ENCODE peak calls at places on chromosomes 4 and X, in ten cellular contexts. V, S, Q, R, O, K, G, L, H and X are unnamed samples.

GRCh38 chr4:124478518-124478917 is 234.0 kb downstream of the ANKRD50 start:
- DNase-seq in O (no peak), S (no peak), R (no peak), V (no peak), G (no peak), L (peak), K (no peak), H (no peak), Q (no peak), X (no peak)

GRCh38 chr4:184510431-184510830 is 36.1 kb upstream of the IRF2 start:
- DNase-seq in Q (no peak), O (no peak), L (peak), S (no peak), G (no peak), V (no peak), H (no peak), K (no peak), R (no peak), X (no peak)

GRCh38 chr4:79042079-79042674 is 102.9 kb upstream of the PAQR3 start:
- DNase-seq in K (no peak), G (no peak), H (peak), V (no peak), Q (peak), R (peak), L (peak), O (no peak), S (no peak), X (peak)

GRCh38 chrX:68647156-68647957 is at the start of gene STARD8:
- DNase-seq in H (peak), R (peak), Q (peak), V (peak), K (peak), G (peak), S (no peak), L (peak), O (no peak), X (peak)

GRCh38 chrX:137051978-137052640 is 18.3 kb upstream of the GPR101 start:
- DNase-seq in H (peak), K (no peak), S (peak), L (peak), V (peak), Q (peak), O (peak), G (peak), R (peak), X (peak)

GRCh38 chr4:115331241-115331640 is 217.8 kb upstream of the NDST4 start:
- DNase-seq in K (no peak), Q (no peak), G (no peak), O (no peak), L (no peak), V (no peak), H (no peak), S (no peak), R (no peak), X (no peak)

GRCh38 chr4:143559757-143560147 is 46.2 kb downstream of the SMARCA5 start:
- DNase-seq in Q (no peak), R (no peak), K (no peak), O (peak), V (peak), L (no peak), H (no peak), S (no peak), G (no peak), X (no peak)

GRCh38 chrX:153643431-153644351 is 3.3 kb upstream of the DUSP9 start:
- DNase-seq in G (no peak), H (no peak), S (no peak), R (peak), O (no peak), V (peak), L (peak), K (no peak), Q (no peak), X (no peak)

GRCh38 chrX:70452143-70452733 is 7.6 kb downstream of the DLG3 start:
- DNase-seq in O (peak), L (peak), H (no peak), Q (peak), R (peak), K (no peak), G (peak), V (peak), S (peak), X (peak)

GRCh38 chr4:6221296-6221850 is 21.0 kb upstream of the JAKMIP1 start:
- DNase-seq in K (no peak), V (no peak), H (no peak), O (no peak), G (peak), Q (no peak), S (no peak), R (peak), L (no peak), X (no peak)

GRCh38 chrX:2638279-2638678 is 52.8 kb upstream of the CD99 start:
- DNase-seq in Q (no peak), R (no peak), S (no peak), L (no peak), H (no peak), V (no peak), G (no peak), K (no peak), O (no peak), X (no peak)

GRCh38 chrX:12360389-12360788 is 222.1 kb downstream of the FRMPD4 start:
- DNase-seq in K (peak), O (no peak), G (no peak), L (peak), R (no peak), Q (peak), S (no peak), V (no peak), H (peak), X (peak)

GRCh38 chrX:112849010-112849409 is 8.4 kb upstream of the AMOT start:
- DNase-seq in S (peak), L (peak), O (no peak), V (no peak), K (no peak), H (no peak), R (no peak), Q (no peak), G (no peak), X (peak)

GRCh38 chrX:45850197-45850774 is 649.6 kb upstream of the DIPK2B start:
- DNase-seq in K (no peak), H (peak), O (peak), V (no peak), L (peak), S (no peak), Q (peak), G (no peak), R (peak), X (peak)

GRCh38 chrX:67781132-67781531 is 237.3 kb downstream of the AR start:
- DNase-seq in V (no peak), H (no peak), S (no peak), Q (no peak), R (no peak), K (no peak), L (no peak), O (no peak), G (no peak), X (no peak)

GRCh38 chr4:3074846-3075651 is 568 bp downstream of the HTT start:
- DNase-seq in H (peak), V (peak), G (peak), K (no peak), O (peak), R (peak), L (peak), S (peak), Q (peak), X (peak)

GRCh38 chr4:61507091-61507490 is 307.0 kb downstream of the ADGRL3 start:
- DNase-seq in V (no peak), L (no peak), G (no peak), O (no peak), R (peak), K (no peak), Q (no peak), S (no peak), H (peak), X (no peak)

GRCh38 chr4:46844325-46844917 is 64.6 kb downstream of the COX7B2 start:
- DNase-seq in R (peak), H (peak), O (no peak), K (peak), V (no peak), S (no peak), Q (peak), G (peak), L (peak), X (peak)

GRCh38 chr4:5704276-5704675 is 4.1 kb downstream of the EVC2 start:
- DNase-seq in S (no peak), G (no peak), H (no peak), R (no peak), L (no peak), Q (no peak), O (no peak), V (no peak), K (no peak), X (no peak)

GRCh38 chrX:47172971-47173792 is 20.4 kb upstream of the UBA1 start:
- DNase-seq in R (no peak), O (no peak), Q (no peak), H (no peak), K (no peak), G (peak), S (no peak), V (peak), L (no peak), X (no peak)

DNA sequence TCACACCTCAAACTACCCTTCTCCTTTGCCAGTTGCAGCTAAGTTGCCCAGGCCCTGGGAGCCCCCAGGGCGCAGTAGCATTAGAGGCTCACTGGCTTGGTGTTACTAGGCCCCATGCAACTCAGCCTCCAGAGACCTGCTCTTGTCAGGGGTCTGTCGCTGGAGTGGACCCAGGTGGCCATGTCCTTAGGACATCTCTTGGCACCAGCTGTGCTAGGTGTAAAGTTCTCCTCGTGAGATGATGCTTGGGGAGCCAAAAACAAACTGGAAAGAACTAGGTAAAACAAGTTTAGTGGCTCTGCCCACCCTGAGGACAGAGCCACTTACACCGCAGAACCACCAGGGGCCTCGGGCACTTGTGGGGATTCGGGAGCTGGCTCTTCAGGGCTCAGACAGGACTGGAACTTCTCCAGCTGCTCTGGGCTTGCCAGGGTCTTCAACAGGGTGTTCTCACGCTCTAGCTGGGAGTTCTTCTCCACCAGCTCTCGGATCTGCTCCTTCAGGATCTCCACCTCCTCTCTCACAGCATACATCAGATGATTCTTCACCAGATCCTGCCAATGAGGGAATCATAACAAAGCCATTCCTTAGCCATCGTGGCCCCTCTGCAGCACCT is 61.3 kb downstream of the TSC22D3 start:
- DNase-seq in O (no peak), K (no peak), V (no peak), Q (peak), L (peak), G (no peak), R (no peak), H (no peak), S (no peak), X (peak)
- H3K4me3 ChIP-seq in O (peak), K (peak), V (peak), Q (no peak), L (peak), G (peak), R (no peak), H (no peak), S (peak), X (no peak)

GRCh38 chrX:122910697-122911096 is 273.4 kb upstream of the GRIA3 start:
- DNase-seq in O (no peak), V (no peak), L (no peak), G (no peak), R (no peak), Q (no peak), S (no peak), K (no peak), H (no peak), X (no peak)

GRCh38 chrX:122907375-122907774 is 276.7 kb upstream of the GRIA3 start:
- DNase-seq in H (no peak), O (no peak), G (no peak), K (no peak), L (no peak), Q (no peak), R (no peak), V (no peak), S (no peak), X (no peak)

DNA sequence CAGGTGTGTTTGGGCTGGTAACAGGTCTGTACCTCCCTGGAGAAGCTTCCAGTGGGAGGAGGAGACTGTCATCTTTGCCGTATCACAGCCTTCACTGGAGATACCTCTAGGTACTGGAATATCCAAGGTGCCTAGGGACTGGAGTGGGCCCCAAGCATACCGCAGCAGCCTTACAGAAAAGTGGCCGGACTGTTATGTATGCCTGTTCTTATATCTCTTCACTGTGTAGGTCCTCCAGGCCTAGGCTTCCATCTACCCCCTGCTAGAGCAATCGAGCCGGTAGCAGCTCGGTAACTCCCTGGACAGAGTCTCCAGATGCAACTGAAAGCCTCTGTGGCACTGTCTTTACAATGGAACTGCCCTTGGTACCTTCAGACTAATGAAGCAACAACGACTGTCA is 277.4 kb upstream of the GRIA3 start:
- DNase-seq in G (no peak), O (no peak), L (no peak), V (no peak), R (no peak), H (no peak), Q (no peak), K (no peak), S (no peak), X (no peak)
- TF ChIP-seq CTCF in G (no peak), O (no peak), L (no peak), V (no peak), R (no peak), H (no peak), Q (no peak), K (no peak), S (no peak), X (no peak)

GRCh38 chr4:8191136-8191747 is 7.8 kb upstream of the SH3TC1 start:
- DNase-seq in L (peak), H (peak), R (no peak), O (no peak), Q (peak), K (no peak), V (no peak), G (peak), S (peak), X (peak)
- H3K4me3 ChIP-seq in L (no peak), H (no peak), R (no peak), O (no peak), Q (no peak), K (no peak), V (no peak), G (no peak), S (peak), X (no peak)

GRCh38 chr4:15348236-15348635 is 79.6 kb upstream of the C1QTNF7 start:
- DNase-seq in H (no peak), R (no peak), O (no peak), Q (no peak), V (no peak), K (no peak), G (no peak), L (no peak), S (no peak), X (no peak)
- TF ChIP-seq CTCF in H (no peak), R (no peak), O (no peak), Q (no peak), V (no peak), K (no peak), G (no peak), L (no peak), S (no peak), X (no peak)

GRCh38 chrX:65695849-65696248 is 28.4 kb downstream of the MSN start:
- DNase-seq in G (no peak), O (no peak), H (no peak), L (no peak), Q (no peak), V (no peak), R (no peak), K (no peak), S (no peak), X (no peak)
- H3K4me3 ChIP-seq in G (no peak), O (no peak), H (no peak), L (no peak), Q (no peak), V (no peak), R (no peak), K (no peak), S (no peak), X (no peak)

DNA sequence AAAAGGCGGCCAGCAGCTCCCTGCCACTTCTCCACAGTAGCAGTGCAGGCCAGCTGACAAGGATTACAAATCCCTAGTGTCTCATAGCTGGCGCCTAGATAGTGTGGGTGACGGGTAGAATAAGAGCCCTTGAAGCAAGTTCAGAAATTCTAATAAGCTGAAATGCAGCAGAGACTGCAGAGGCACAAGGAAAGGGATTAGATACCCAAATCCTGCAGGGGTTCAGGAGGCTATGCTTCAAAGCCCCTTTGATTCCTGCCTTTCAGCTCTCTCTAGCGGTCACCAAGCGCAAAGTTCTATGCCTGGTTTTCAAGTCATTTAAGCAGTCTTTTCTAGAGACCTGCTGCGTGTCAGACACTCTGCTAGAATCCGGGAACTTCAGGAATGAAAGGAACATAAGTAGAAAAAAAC is 79.2 kb downstream of the RLIM start:
- DNase-seq in L (peak), O (no peak), H (peak), V (no peak), S (no peak), G (no peak), Q (peak), R (peak), K (no peak), X (peak)
- TF ChIP-seq CTCF in L (peak), O (peak), H (peak), V (no peak), S (peak), G (no peak), Q (peak), R (peak), K (peak), X (peak)

GRCh38 chrX:21947671-21948070 is 7.2 kb downstream of the SMS start:
- DNase-seq in Q (no peak), H (no peak), L (no peak), R (no peak), O (no peak), S (no peak), K (no peak), G (no peak), V (no peak), X (no peak)
- H3K4me3 ChIP-seq in Q (no peak), H (no peak), L (no peak), R (peak), O (no peak), S (no peak), K (no peak), G (no peak), V (no peak), X (no peak)

GRCh38 chrX:22664826-22665225 is 334.9 kb upstream of the DDX53 start:
- DNase-seq in S (no peak), Q (no peak), G (no peak), L (no peak), V (no peak), R (no peak), K (no peak), H (no peak), O (no peak), X (no peak)

GRCh38 chrX:22665818-22666217 is 333.9 kb upstream of the DDX53 start:
- DNase-seq in S (no peak), H (no peak), O (no peak), K (no peak), Q (no peak), L (no peak), R (no peak), V (no peak), G (no peak), X (no peak)

GRCh38 chrX:22660756-22661155 is 339.0 kb upstream of the DDX53 start:
- DNase-seq in H (peak), O (no peak), K (no peak), Q (no peak), R (no peak), V (no peak), L (no peak), S (no peak), G (no peak), X (no peak)

GRCh38 chrX:22662776-22663175 is 337.0 kb upstream of the DDX53 start:
- DNase-seq in O (no peak), V (no peak), K (no peak), L (no peak), G (no peak), H (no peak), Q (no peak), R (no peak), S (no peak), X (no peak)

DNA sequence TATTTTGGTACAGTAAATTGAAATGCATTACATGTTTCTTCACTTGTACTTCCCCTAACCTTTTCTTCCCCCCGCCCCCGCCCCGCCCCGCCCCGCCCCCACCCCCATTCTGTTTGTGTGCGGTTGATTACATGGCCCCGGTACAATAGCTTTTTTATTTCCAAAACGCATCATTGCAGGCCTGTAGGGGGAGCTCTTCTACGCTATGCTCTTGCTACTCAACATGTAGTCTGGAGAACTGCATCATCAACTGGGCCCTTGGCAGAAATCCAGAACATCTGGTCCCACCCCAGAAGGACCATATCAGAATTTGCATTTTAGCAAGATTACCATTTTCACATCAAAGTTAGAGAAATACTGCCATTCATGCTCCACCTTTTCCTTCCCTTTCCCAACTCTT is 333.3 kb upstream of the DDX53 start:
- DNase-seq in R (peak), G (no peak), K (no peak), O (no peak), H (no peak), L (peak), Q (peak), S (no peak), V (no peak), X (no peak)
- TF ChIP-seq CTCF in R (peak), G (no peak), K (no peak), O (no peak), H (no peak), L (peak), Q (peak), S (no peak), V (no peak), X (peak)